ENCODE peak calls at places on chromosome 2, in five cellular contexts. Y, O, Q, B and A are unnamed samples.

GRCh38 chr2:151290467-151290866 is 999 bp upstream of the NMI start:
- DNase-seq in Y (no peak), Q (no peak), B (no peak), O (no peak), A (no peak)

GRCh38 chr2:209809256-209809655 is 37.6 kb downstream of the UNC80 start:
- DNase-seq in Y (no peak), B (no peak), O (no peak), Q (no peak), A (no peak)

GRCh38 chr2:100929142-100929541 is 72.9 kb upstream of the RPL31 start:
- DNase-seq in O (no peak), B (no peak), Q (peak), Y (no peak), A (no peak)

GRCh38 chr2:38791747-38792146 is 13.7 kb downstream of the GEMIN6 start:
- DNase-seq in Y (no peak), Q (no peak), O (no peak), B (no peak), A (no peak)

GRCh38 chr2:67585400-67585799 is 188.3 kb downstream of the ETAA1 start:
- DNase-seq in Q (no peak), Y (no peak), O (no peak), B (no peak), A (no peak)

GRCh38 chr2:229422005-229422404 is 150.9 kb upstream of the PID1 start:
- DNase-seq in Q (no peak), O (no peak), B (no peak), Y (no peak), A (no peak)

GRCh38 chr2:10469955-10470568 is 21.9 kb upstream of the ODC1 start:
- DNase-seq in O (no peak), Y (no peak), B (no peak), Q (no peak), A (no peak)

GRCh38 chr2:8549942-8550341 is 131.9 kb upstream of the ID2 start:
- DNase-seq in Y (no peak), B (no peak), O (no peak), Q (no peak), A (no peak)

GRCh38 chr2:169585673-169586072 is 1.5 kb downstream of the PPIG start:
- DNase-seq in Y (no peak), O (no peak), Q (no peak), B (no peak), A (no peak)

GRCh38 chr2:238148981-238149380 is 9.8 kb upstream of the ERFE start:
- DNase-seq in Q (no peak), B (no peak), O (no peak), Y (no peak), A (no peak)

GRCh38 chr2:196718796-196719564 is 79.5 kb downstream of the CCDC150 start:
- DNase-seq in B (no peak), O (no peak), Q (peak), Y (peak), A (peak)
- H2BK12ac ChIP-seq in B (no peak), O (no peak), Q (no peak), Y (no peak), A (no peak)

DNA sequence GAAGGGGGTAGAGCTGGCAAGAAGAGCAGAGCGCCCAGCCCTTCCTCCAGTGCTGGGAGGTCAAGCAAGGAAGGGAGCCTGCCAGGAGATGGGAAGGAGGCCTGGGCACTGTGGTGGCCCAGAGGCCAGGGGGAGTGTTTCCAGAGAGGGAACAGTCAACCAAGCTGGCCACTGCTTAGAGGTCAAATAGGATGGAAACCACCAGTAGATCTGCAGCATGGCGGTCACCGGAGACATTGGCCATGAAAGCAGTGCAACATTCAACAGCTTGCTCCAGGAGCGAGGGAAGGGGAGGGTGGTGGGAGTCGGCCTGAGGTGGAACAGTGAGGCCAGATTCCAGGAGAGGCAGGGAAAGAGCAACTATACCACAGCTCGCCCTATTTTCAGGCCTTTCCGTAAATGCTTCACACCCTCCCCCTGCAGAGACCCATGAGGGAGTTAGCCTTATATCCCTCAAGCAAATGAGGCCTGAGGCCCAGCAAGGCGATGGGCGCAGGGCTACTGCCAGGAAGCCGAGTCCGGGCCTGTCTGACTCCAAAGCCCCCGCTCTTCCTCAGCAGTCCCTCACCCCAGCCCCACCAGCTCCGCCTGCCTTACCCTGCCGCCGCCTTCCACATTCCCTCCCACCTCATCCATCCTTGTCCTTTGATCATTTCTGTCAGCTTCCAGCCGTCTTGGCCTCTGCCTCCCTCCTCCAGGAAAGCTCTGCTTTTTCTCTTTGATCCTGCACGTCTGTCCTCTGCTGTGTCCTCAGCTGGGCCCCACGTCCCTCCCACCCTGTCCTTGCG is 17.0 kb downstream of the KCNK3 start:
- DNase-seq in O (no peak), Y (no peak), Q (no peak), B (no peak), A (no peak)
- H2BK12ac ChIP-seq in O (no peak), Y (no peak), Q (no peak), B (no peak), A (no peak)

GRCh38 chr2:3534251-3534814 is 15.0 kb upstream of the ADI1 start:
- DNase-seq in O (no peak), Y (no peak), Q (no peak), B (no peak), A (no peak)
- H2BK12ac ChIP-seq in O (no peak), Y (no peak), Q (no peak), B (no peak), A (no peak)

GRCh38 chr2:3094999-3095958 is 282.3 kb downstream of the EIPR1 start:
- DNase-seq in Q (no peak), B (no peak), Y (no peak), O (no peak), A (no peak)
- H2BK12ac ChIP-seq in Q (no peak), B (no peak), Y (no peak), O (no peak), A (no peak)

DNA sequence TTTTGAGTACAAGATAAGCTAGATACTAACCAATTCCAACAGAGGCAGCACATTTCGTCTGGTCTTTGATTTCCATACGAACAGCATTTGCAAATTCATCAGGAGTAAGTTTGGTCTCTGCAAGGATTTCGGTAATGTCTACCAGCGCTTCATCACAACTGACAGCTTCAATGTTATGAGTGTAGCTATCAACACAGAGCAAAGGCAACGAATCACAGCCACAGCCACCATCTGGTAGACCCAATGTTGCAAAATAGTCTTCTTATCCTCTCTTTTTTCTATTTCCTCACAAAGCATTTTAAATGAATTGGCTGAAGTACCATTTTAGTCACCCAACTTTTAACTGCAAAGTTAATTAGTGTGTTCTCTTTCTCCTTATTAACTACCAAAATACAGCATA is 68.3 kb downstream of the REV1 start:
- DNase-seq in Q (peak), Y (no peak), O (no peak), B (no peak), A (no peak)
- H2BK12ac ChIP-seq in Q (no peak), Y (no peak), O (no peak), B (no peak), A (no peak)

DNA sequence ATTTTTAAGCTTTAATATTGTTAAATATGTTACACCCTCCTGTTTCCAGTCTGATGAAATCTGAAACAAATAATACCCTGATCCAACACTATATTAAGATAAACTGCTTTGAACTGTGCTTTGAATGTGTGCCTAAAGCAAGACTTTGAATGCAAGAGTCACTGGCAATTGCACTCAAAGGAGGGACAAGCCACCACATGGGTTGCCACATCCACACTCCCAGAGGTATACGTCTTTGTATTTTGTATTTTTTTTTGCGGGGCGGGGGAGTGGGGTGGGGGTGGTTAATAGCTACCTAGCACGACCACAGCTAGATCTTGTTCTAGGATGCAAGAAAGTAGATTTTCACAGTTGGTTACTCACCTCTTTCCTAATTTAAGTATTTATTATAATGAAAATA is 1.8 kb upstream of the ZEB2 start:
- DNase-seq in B (no peak), O (no peak), Q (no peak), Y (no peak), A (no peak)
- H2BK12ac ChIP-seq in B (no peak), O (no peak), Q (no peak), Y (no peak), A (no peak)